ENCODE peak calls at places on chromosomes 1 and 21, in four cellular contexts. T is WTC11, O is GM12878, Q is HepG2. Z is an unnamed sample.

GRCh38 chr1:51058863-51059262 is 43.2 kb upstream of the C1orf185 start:
- DNase-seq in T (peak), O (peak), Q (peak), Z (peak)

GRCh38 chr1:15736035-15736665 is at the start of gene SLC25A34:
- DNase-seq in T (peak), O (no peak), Q (peak), Z (no peak)

GRCh38 chr1:42454409-42454808 is 1.4 kb downstream of the ZMYND12 start:
- DNase-seq in T (no peak), O (no peak), Q (no peak), Z (no peak)

GRCh38 chr1:33396188-33397124 is 34.4 kb downstream of the PHC2 start:
- DNase-seq in T (no peak), O (no peak), Q (no peak), Z (peak)

GRCh38 chr1:62716397-62716796 is 28.2 kb upstream of the DOCK7 start:
- DNase-seq in T (no peak), O (no peak), Q (no peak), Z (no peak)

GRCh38 chr1:203586495-203586894 is 40.1 kb upstream of the ATP2B4 start:
- DNase-seq in T (no peak), O (no peak), Q (no peak), Z (no peak)

GRCh38 chr1:212285685-212286436 is 651 bp downstream of the PPP2R5A start:
- DNase-seq in T (peak), O (no peak), Q (no peak), Z (peak)

GRCh38 chr1:234997201-234998173 is 131.2 kb downstream of the TOMM20 start:
- DNase-seq in T (no peak), O (no peak), Q (peak), Z (no peak)

GRCh38 chr1:244302889-244303609 is 148.7 kb downstream of the ADSS2 start:
- DNase-seq in T (no peak), O (no peak), Q (no peak), Z (peak)

GRCh38 chr1:211320980-211321379 is 5.7 kb upstream of the TRAF5 start:
- DNase-seq in T (no peak), O (no peak), Q (no peak), Z (no peak)

GRCh38 chr1:66607458-66607857 is 73.5 kb downstream of the SGIP1 start:
- DNase-seq in T (peak), O (no peak), Q (no peak), Z (peak)

GRCh38 chr1:50977575-50978143 is 7.6 kb downstream of the CDKN2C start:
- DNase-seq in T (peak), O (no peak), Q (peak), Z (peak)

GRCh38 chr1:81834921-81835698 is 34.4 kb downstream of the ADGRL2 start:
- DNase-seq in T (no peak), O (no peak), Q (no peak), Z (no peak)

GRCh38 chr1:10211805-10212405 is 1.5 kb downstream of the KIF1B start:
- DNase-seq in T (no peak), O (no peak), Q (peak), Z (no peak)

GRCh38 chr21:38823737-38824123 is 18.0 kb downstream of the ETS2 start:
- DNase-seq in T (no peak), O (no peak), Q (no peak), Z (no peak)

GRCh38 chr1:31102501-31102950 is 37.0 kb upstream of the PUM1 start:
- DNase-seq in T (no peak), O (no peak), Q (no peak), Z (no peak)

GRCh38 chr1:212514056-212514614 is 81.4 kb downstream of the NENF start:
- DNase-seq in T (peak), O (no peak), Q (peak), Z (peak)

GRCh38 chr1:165592945-165593823 is 37.9 kb upstream of the MGST3 start:
- DNase-seq in T (peak), O (peak), Q (peak), Z (peak)

GRCh38 chr1:235864965-235865525 is 1.7 kb downstream of the LYST start:
- DNase-seq in T (no peak), O (no peak), Q (no peak), Z (no peak)

GRCh38 chr1:193705473-193706074 is 519.2 kb upstream of the B3GALT2 start:
- DNase-seq in T (no peak), O (no peak), Q (no peak), Z (no peak)

GRCh38 chr1:150389650-150390049 is 25.7 kb downstream of the RPRD2 start:
- DNase-seq in T (no peak), O (no peak), Q (peak), Z (no peak)

GRCh38 chr1:44218503-44219300 is 5.4 kb downstream of the DMAP1 start:
- DNase-seq in T (no peak), O (no peak), Q (no peak), Z (peak)

GRCh38 chr1:201648911-201649775 is 110.2 kb downstream of the NAV1 start:
- DNase-seq in T (peak), O (no peak), Q (no peak), Z (peak)

GRCh38 chr1:74502432-74502831 is 10.0 kb downstream of the LRRC53 start:
- DNase-seq in T (no peak), O (no peak), Q (peak), Z (no peak)

GRCh38 chr1:231613419-231614349 is 12.9 kb upstream of the DISC1 start:
- DNase-seq in T (no peak), O (no peak), Q (no peak), Z (no peak)

GRCh38 chr1:2411801-2412394 is 466 bp downstream of the PEX10 start:
- DNase-seq in T (peak), O (no peak), Q (no peak), Z (peak)

GRCh38 chr1:246113555-246114095 is 393.5 kb downstream of the SMYD3 start:
- DNase-seq in T (no peak), O (no peak), Q (no peak), Z (peak)

GRCh38 chr1:121586369-121587229 is 401.8 kb downstream of the SRGAP2C start:
- DNase-seq in T (peak), O (no peak), Q (peak), Z (peak)

GRCh38 chr1:243230914-243231313 is 24.2 kb downstream of the CEP170 start:
- DNase-seq in T (no peak), O (no peak), Q (peak), Z (peak)

GRCh38 chr1:201268604-201269151 is 14.6 kb upstream of the PKP1 start:
- DNase-seq in T (no peak), O (no peak), Q (no peak), Z (no peak)

GRCh38 chr1:240595476-240595875 is 16.5 kb downstream of the GREM2 start:
- DNase-seq in T (no peak), O (no peak), Q (no peak), Z (no peak)

GRCh38 chr1:118113261-118113660 is 71.8 kb downstream of the SPAG17 start:
- DNase-seq in T (no peak), O (no peak), Q (no peak), Z (no peak)

GRCh38 chr1:237542525-237543418 is 347.9 kb downstream of the ZP4 start:
- DNase-seq in T (no peak), O (no peak), Q (no peak), Z (no peak)

DNA sequence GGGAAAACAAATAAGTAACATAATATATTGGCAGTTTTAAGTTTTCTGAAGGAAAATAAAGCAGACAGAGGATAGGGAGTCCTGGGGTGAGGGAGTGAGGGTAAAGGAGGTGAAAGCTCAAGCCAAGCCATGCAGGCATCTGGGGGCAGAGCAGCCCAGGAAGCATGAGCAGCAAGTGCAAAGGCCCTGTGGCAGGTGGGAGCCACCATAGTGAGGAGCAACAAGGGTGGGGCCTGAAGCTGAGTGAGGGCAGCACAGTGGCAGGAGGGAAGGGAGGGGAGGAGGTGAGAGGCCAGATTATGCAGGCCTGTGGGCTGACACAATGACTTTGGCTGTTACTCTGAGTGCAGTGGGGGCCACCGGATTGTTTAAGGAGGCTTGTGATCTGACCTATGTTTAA is 138.8 kb upstream of the TNR start:
- DNase-seq in T (no peak), O (no peak), Q (no peak), Z (no peak)
- TF ChIP-seq CREM in T (no peak), O (no peak), Q (no peak), Z (no peak)

GRCh38 chr1:41363632-41364320 is 2.5 kb downstream of the FOXO6 start:
- DNase-seq in T (no peak), O (no peak), Q (no peak), Z (no peak)
- TF ChIP-seq CREM in T (no peak), O (no peak), Q (no peak), Z (no peak)

DNA sequence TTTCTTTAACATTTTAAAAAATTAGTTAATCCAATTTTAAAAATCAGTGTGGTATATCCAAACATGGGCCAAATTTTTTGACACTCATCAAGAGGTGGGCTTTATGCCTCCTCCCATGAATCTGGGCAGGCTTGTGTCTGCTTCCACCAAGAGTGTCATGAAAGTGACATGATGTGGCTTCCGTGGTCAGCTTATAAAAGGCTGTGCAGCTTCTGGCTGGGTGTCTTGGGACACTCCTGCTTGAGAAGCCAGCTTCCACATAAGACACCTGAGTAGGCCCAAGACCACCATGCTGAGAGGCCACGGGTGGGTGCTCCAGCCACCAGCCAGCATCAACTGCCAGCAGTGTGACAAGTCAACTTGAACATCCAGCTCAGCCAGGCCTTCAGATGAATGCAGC is 74.3 kb upstream of the RUNX3 start:
- DNase-seq in T (no peak), O (no peak), Q (no peak), Z (no peak)
- TF ChIP-seq CREM in T (no peak), O (no peak), Q (no peak), Z (no peak)

GRCh38 chr1:9061949-9062555 is 7.4 kb downstream of the SLC2A5 start:
- DNase-seq in T (no peak), O (no peak), Q (no peak), Z (no peak)
- TF ChIP-seq CREM in T (no peak), O (no peak), Q (no peak), Z (no peak)

DNA sequence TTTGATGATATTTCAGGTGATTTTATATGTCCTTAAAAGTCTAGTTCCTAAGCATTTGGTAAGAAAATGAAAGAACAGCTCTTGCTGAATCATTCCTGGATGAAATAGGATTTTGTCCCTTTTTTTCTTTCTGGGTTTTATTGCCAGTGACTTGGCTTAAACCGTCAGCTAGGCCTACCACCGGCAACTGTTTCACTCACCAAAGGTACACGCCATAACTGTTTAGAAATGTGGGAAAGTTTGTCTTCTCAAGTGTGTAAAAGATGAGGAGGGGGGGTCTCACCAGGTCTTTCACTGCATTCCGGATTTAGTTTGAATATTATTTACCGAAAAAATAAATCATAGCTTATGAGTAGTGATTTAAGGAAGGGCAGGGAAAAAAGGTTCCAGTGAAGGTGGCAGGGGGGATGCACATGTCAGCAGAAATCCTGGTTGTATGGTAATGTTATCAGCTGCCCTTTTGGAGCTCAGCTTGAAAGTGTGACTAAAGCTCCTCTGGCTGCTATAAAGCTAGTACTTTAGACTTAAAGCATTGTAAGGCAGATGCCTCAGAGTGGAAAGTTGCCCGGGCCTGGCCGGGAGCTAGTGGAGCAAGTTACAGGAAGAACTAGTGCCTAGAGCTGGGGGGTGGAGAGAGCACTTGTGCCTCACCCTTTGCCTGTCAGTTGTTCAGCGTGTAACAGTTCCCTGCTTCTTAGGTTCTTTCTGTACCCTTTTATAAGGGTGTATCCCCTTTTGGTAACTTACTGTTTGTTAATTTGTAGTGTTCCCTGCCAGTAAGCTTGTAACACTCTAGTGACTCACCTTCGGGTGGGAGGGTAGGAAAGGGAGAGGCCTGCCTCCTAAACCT is 3.1 kb downstream of the ATP1A1 start:
- DNase-seq in T (peak), O (no peak), Q (peak), Z (no peak)
- TF ChIP-seq CREM in T (no peak), O (no peak), Q (no peak), Z (no peak)

DNA sequence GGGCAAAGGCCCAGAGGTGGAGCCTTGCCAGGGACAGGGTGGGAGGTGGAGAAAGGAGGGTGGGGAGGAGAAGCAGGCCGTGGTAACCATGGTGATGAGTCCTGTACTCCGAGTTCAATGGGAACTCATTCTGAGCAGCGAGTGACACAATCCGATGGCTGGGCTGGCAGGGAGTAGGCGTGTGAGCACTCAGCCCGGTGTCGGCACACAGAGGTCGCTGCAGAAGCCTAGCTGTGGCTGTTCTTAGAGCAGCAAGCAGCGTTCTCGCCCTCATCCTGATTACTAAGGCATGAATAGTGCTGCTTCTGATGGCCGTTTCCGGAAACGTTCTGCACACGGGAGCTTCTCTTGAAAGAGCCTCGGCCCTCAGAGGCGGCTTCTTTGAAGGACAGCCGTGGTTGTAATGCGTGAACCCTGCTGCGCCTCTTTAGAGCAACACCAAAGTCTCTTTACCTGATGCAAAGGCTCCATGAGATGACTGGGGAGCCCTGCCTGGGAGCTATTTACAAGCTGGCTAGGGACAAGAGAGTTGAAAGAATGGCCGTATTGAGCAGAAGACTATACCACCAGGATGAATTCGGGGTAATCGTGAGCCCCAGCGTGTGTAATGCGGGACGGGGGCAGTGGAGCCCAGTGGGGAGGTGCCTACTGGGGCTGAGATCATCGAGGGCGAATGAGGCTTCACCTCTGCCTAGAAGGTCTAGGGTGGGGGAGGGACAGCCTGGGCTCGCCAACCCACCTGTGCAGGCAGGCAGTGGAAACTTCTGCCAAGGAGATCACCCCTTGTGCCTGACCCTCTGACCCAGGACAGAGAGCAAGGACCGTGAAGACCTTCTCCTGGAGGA is 72.8 kb upstream of the PAX7 start:
- DNase-seq in T (peak), O (no peak), Q (peak), Z (no peak)
- TF ChIP-seq CREM in T (no peak), O (no peak), Q (no peak), Z (no peak)

DNA sequence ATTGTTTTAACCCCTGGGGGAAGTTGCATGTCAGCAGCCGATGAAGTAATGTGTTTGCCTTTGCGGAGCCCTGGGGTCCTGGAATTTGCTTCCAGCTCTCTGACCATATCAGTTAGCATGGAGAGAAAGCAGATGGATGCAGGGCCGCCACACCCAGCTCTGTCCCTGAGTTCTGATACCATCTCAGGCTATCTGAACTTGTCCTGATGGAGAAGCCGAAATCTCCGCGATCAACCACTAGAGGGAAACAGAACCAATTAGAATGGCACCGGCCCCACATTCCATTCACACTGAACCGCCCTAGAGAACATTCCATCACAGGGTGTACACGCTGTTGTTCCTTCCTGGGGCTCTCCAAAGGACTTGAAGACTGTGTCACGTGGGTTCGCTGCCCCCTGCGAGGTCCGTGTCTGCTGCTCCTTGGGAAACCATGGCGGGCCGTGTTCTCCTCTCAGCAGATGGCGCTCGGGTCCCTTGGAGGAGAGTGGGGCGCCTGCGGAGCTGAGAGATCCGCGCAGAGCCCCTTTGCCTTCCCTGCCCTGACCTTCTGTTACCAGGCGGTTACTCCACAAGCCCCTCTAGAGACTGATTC is 75.4 kb downstream of the ABCA4 start:
- DNase-seq in T (peak), O (no peak), Q (peak), Z (peak)
- TF ChIP-seq CREM in T (no peak), O (no peak), Q (no peak), Z (peak)

Z was measured in K562.